ENCODE peak calls at places on chromosome 22, in ten cellular contexts. One of them, this sample, is unnamed.

GRCh38 chr22:23884133-23884532 is 10.1 kb upstream of the MIF start:
- DNase-seq in stimulated activated CD4-positive, alpha-beta T cell treated with anti-CD3 and anti-CD28 coated beads, Interleukin-2, amount 100 ng/mL, for 48 hours: no peak
- DNase-seq in SK-N-DZ: no peak
- DNase-seq in amygdala: no peak
- DNase-seq in NCI-H69: no peak
- DNase-seq in T-helper 2 cell: no peak
- DNase-seq in K562: no peak
- DNase-seq in cardiac fibroblast: no peak
- DNase-seq in central memory CD4-positive, alpha-beta T cell: no peak
- DNase-seq in A549: no peak
- DNase-seq in this sample: no peak

GRCh38 chr22:31595271-31595670 is 66.7 kb downstream of the PISD start:
- DNase-seq in stimulated activated CD4-positive, alpha-beta T cell treated with anti-CD3 and anti-CD28 coated beads, Interleukin-2, amount 100 ng/mL, for 48 hours: no peak
- DNase-seq in SK-N-DZ: no peak
- DNase-seq in amygdala: no peak
- DNase-seq in NCI-H69: no peak
- DNase-seq in T-helper 2 cell: no peak
- DNase-seq in K562: no peak
- DNase-seq in cardiac fibroblast: no peak
- DNase-seq in central memory CD4-positive, alpha-beta T cell: no peak
- DNase-seq in A549: no peak
- DNase-seq in this sample: no peak

GRCh38 chr22:30304495-30305244 is 15.4 kb upstream of the CASTOR1 start:
- DNase-seq in stimulated activated CD4-positive, alpha-beta T cell treated with anti-CD3 and anti-CD28 coated beads, Interleukin-2, amount 100 ng/mL, for 48 hours: no peak
- DNase-seq in SK-N-DZ: no peak
- DNase-seq in amygdala: peak
- DNase-seq in NCI-H69: peak
- DNase-seq in T-helper 2 cell: no peak
- DNase-seq in K562: no peak
- DNase-seq in cardiac fibroblast: no peak
- DNase-seq in central memory CD4-positive, alpha-beta T cell: no peak
- DNase-seq in A549: no peak
- DNase-seq in this sample: no peak

GRCh38 chr22:38554281-38554680 is 15.7 kb downstream of the DMC1 start:
- DNase-seq in stimulated activated CD4-positive, alpha-beta T cell treated with anti-CD3 and anti-CD28 coated beads, Interleukin-2, amount 100 ng/mL, for 48 hours: no peak
- DNase-seq in SK-N-DZ: no peak
- DNase-seq in amygdala: no peak
- DNase-seq in NCI-H69: no peak
- DNase-seq in T-helper 2 cell: no peak
- DNase-seq in K562: no peak
- DNase-seq in cardiac fibroblast: peak
- DNase-seq in central memory CD4-positive, alpha-beta T cell: no peak
- DNase-seq in A549: no peak
- DNase-seq in this sample: no peak

GRCh38 chr22:49334976-49335375 is 492.7 kb downstream of the BRD1 start:
- DNase-seq in stimulated activated CD4-positive, alpha-beta T cell treated with anti-CD3 and anti-CD28 coated beads, Interleukin-2, amount 100 ng/mL, for 48 hours: no peak
- DNase-seq in SK-N-DZ: no peak
- DNase-seq in amygdala: no peak
- DNase-seq in NCI-H69: no peak
- DNase-seq in T-helper 2 cell: no peak
- DNase-seq in K562: no peak
- DNase-seq in cardiac fibroblast: no peak
- DNase-seq in central memory CD4-positive, alpha-beta T cell: no peak
- DNase-seq in A549: no peak
- DNase-seq in this sample: no peak

GRCh38 chr22:19271856-19272535 is 19.5 kb downstream of the CLTCL1 start:
- DNase-seq in stimulated activated CD4-positive, alpha-beta T cell treated with anti-CD3 and anti-CD28 coated beads, Interleukin-2, amount 100 ng/mL, for 48 hours: no peak
- DNase-seq in SK-N-DZ: no peak
- DNase-seq in amygdala: no peak
- DNase-seq in NCI-H69: no peak
- DNase-seq in T-helper 2 cell: no peak
- DNase-seq in K562: no peak
- DNase-seq in cardiac fibroblast: peak
- DNase-seq in central memory CD4-positive, alpha-beta T cell: no peak
- DNase-seq in A549: peak
- DNase-seq in this sample: no peak

GRCh38 chr22:41070665-41071331 is 21.6 kb upstream of the EP300 start:
- DNase-seq in stimulated activated CD4-positive, alpha-beta T cell treated with anti-CD3 and anti-CD28 coated beads, Interleukin-2, amount 100 ng/mL, for 48 hours: no peak
- DNase-seq in SK-N-DZ: no peak
- DNase-seq in amygdala: no peak
- DNase-seq in NCI-H69: no peak
- DNase-seq in T-helper 2 cell: no peak
- DNase-seq in K562: no peak
- DNase-seq in cardiac fibroblast: no peak
- DNase-seq in central memory CD4-positive, alpha-beta T cell: no peak
- DNase-seq in A549: no peak
- DNase-seq in this sample: no peak

GRCh38 chr22:21951931-21952465 is 650 bp downstream of the PPM1F start:
- DNase-seq in stimulated activated CD4-positive, alpha-beta T cell treated with anti-CD3 and anti-CD28 coated beads, Interleukin-2, amount 100 ng/mL, for 48 hours: no peak
- DNase-seq in SK-N-DZ: peak
- DNase-seq in amygdala: peak
- DNase-seq in NCI-H69: peak
- DNase-seq in T-helper 2 cell: no peak
- DNase-seq in K562: no peak
- DNase-seq in cardiac fibroblast: peak
- DNase-seq in central memory CD4-positive, alpha-beta T cell: no peak
- DNase-seq in A549: no peak
- DNase-seq in this sample: peak

GRCh38 chr22:27885977-27886842 is 32.8 kb downstream of the PITPNB start:
- DNase-seq in stimulated activated CD4-positive, alpha-beta T cell treated with anti-CD3 and anti-CD28 coated beads, Interleukin-2, amount 100 ng/mL, for 48 hours: no peak
- DNase-seq in SK-N-DZ: peak
- DNase-seq in amygdala: peak
- DNase-seq in NCI-H69: peak
- DNase-seq in T-helper 2 cell: peak
- DNase-seq in K562: peak
- DNase-seq in cardiac fibroblast: peak
- DNase-seq in central memory CD4-positive, alpha-beta T cell: peak
- DNase-seq in A549: peak
- DNase-seq in this sample: peak

GRCh38 chr22:49923445-49923844 is 5.0 kb downstream of the CRELD2 start:
- DNase-seq in stimulated activated CD4-positive, alpha-beta T cell treated with anti-CD3 and anti-CD28 coated beads, Interleukin-2, amount 100 ng/mL, for 48 hours: no peak
- DNase-seq in SK-N-DZ: no peak
- DNase-seq in amygdala: no peak
- DNase-seq in NCI-H69: no peak
- DNase-seq in T-helper 2 cell: no peak
- DNase-seq in K562: no peak
- DNase-seq in cardiac fibroblast: no peak
- DNase-seq in central memory CD4-positive, alpha-beta T cell: no peak
- DNase-seq in A549: no peak
- DNase-seq in this sample: no peak

GRCh38 chr22:50310209-50310722 is 2.8 kb upstream of the PLXNB2 start:
- DNase-seq in stimulated activated CD4-positive, alpha-beta T cell treated with anti-CD3 and anti-CD28 coated beads, Interleukin-2, amount 100 ng/mL, for 48 hours: no peak
- DNase-seq in SK-N-DZ: no peak
- DNase-seq in amygdala: no peak
- DNase-seq in NCI-H69: no peak
- DNase-seq in T-helper 2 cell: no peak
- DNase-seq in K562: no peak
- DNase-seq in cardiac fibroblast: no peak
- DNase-seq in central memory CD4-positive, alpha-beta T cell: no peak
- DNase-seq in A549: no peak
- DNase-seq in this sample: no peak

GRCh38 chr22:39457546-39458442 is 982 bp downstream of the MGAT3 start:
- DNase-seq in stimulated activated CD4-positive, alpha-beta T cell treated with anti-CD3 and anti-CD28 coated beads, Interleukin-2, amount 100 ng/mL, for 48 hours: no peak
- DNase-seq in SK-N-DZ: no peak
- DNase-seq in amygdala: peak
- DNase-seq in NCI-H69: peak
- DNase-seq in T-helper 2 cell: no peak
- DNase-seq in K562: peak
- DNase-seq in cardiac fibroblast: no peak
- DNase-seq in central memory CD4-positive, alpha-beta T cell: no peak
- DNase-seq in A549: no peak
- DNase-seq in this sample: peak

GRCh38 chr22:27718186-27719032 is 83.1 kb downstream of the MN1 start:
- DNase-seq in stimulated activated CD4-positive, alpha-beta T cell treated with anti-CD3 and anti-CD28 coated beads, Interleukin-2, amount 100 ng/mL, for 48 hours: no peak
- DNase-seq in SK-N-DZ: no peak
- DNase-seq in amygdala: no peak
- DNase-seq in NCI-H69: peak
- DNase-seq in T-helper 2 cell: no peak
- DNase-seq in K562: peak
- DNase-seq in cardiac fibroblast: peak
- DNase-seq in central memory CD4-positive, alpha-beta T cell: no peak
- DNase-seq in A549: peak
- DNase-seq in this sample: peak

This sample was measured in cardiac muscle cell.